ENCODE peak calls at places on chromosomes 4 and X, in ten cellular contexts. K, N, F, V, Q, A, H, Z, M and Y are unnamed samples. For H3K9me3 and H3K4me1, the result is how much of the 10 kb centered on the place peaks cover.

GRCh38 chr4:123990310-123990709 is 593.7 kb downstream of the SPRY1 start:
- DNase-seq in H (no peak), A (no peak), M (no peak), Q (no peak), V (no peak), N (no peak), F (no peak), Z (no peak), K (no peak), Y (no peak)

GRCh38 chr4:154491731-154492249 is at the start of gene DCHS2:
- DNase-seq in H (no peak), F (peak), M (no peak), K (no peak), N (peak), V (no peak), Z (no peak), A (no peak), Q (peak), Y (peak)

GRCh38 chrX:155864655-155865054 is 16.5 kb upstream of the VAMP7 start:
- DNase-seq in Q (no peak), Z (no peak), K (no peak), A (no peak), N (no peak), F (no peak), H (no peak), M (no peak), V (no peak), Y (no peak)

GRCh38 chr4:39320381-39321115 is 45.6 kb downstream of the RFC1 start:
- DNase-seq in Z (no peak), F (no peak), H (no peak), K (no peak), Q (no peak), M (no peak), A (no peak), N (no peak), V (no peak), Y (no peak)

GRCh38 chrX:13627306-13627705 is 25.6 kb upstream of the TCEANC start:
- DNase-seq in M (no peak), A (no peak), Q (no peak), Z (no peak), F (no peak), V (no peak), K (no peak), N (no peak), H (no peak), Y (no peak)

GRCh38 chrX:110178179-110178865 is 139.6 kb downstream of the AMMECR1 start:
- DNase-seq in K (peak), M (no peak), V (no peak), Z (no peak), A (no peak), H (no peak), N (no peak), Q (peak), F (peak), Y (no peak)

GRCh38 chr4:3686746-3687145 is 79.4 kb upstream of the ADRA2C start:
- DNase-seq in A (no peak), Z (no peak), Q (no peak), N (peak), H (no peak), M (no peak), K (no peak), V (no peak), F (no peak), Y (peak)

GRCh38 chrX:20032201-20032600 is 41.3 kb upstream of the BCLAF3 start:
- DNase-seq in Q (no peak), A (no peak), N (no peak), M (no peak), K (no peak), H (no peak), F (no peak), V (no peak), Z (no peak), Y (no peak)

GRCh38 chr4:71553605-71554004 is 214.8 kb downstream of the SLC4A4 start:
- DNase-seq in M (no peak), A (peak), K (no peak), N (no peak), Z (no peak), V (no peak), H (no peak), F (peak), Q (no peak), Y (no peak)

GRCh38 chr4:139740531-139741041 is 75.0 kb downstream of the MGST2 start:
- DNase-seq in Q (no peak), N (peak), K (peak), Z (no peak), V (peak), H (peak), F (no peak), A (no peak), M (no peak), Y (no peak)

GRCh38 chr4:74366367-74366891 is 1.5 kb downstream of the EREG start:
- DNase-seq in F (no peak), A (no peak), H (no peak), Q (no peak), N (no peak), K (no peak), V (no peak), M (no peak), Z (no peak), Y (no peak)

GRCh38 chrX:78327370-78328048 is at the start of gene CYSLTR1:
- DNase-seq in M (no peak), V (no peak), K (no peak), Z (no peak), Q (no peak), A (no peak), H (no peak), F (no peak), N (no peak), Y (no peak)

GRCh38 chrX:82029571-82030218 is 827.8 kb downstream of the SH3BGRL start:
- DNase-seq in H (no peak), F (no peak), Q (no peak), A (no peak), K (no peak), M (no peak), Z (no peak), V (no peak), N (no peak), Y (no peak)

GRCh38 chrX:1475881-1476280 is 23.2 kb upstream of the ASMTL start:
- DNase-seq in N (no peak), F (no peak), K (no peak), M (no peak), H (no peak), V (peak), A (no peak), Z (no peak), Q (peak), Y (no peak)

GRCh38 chr4:47835489-47835888 is 2.4 kb downstream of the CORIN start:
- DNase-seq in V (no peak), M (no peak), N (no peak), F (no peak), Q (no peak), A (no peak), H (no peak), Z (no peak), K (no peak), Y (no peak)

GRCh38 chr4:48336471-48336870 is 4.9 kb upstream of the SLAIN2 start:
- DNase-seq in A (no peak), N (no peak), M (no peak), Q (no peak), H (no peak), Z (no peak), V (no peak), K (no peak), F (no peak), Y (no peak)

GRCh38 chrX:45479196-45479834 is 278.6 kb upstream of the DIPK2B start:
- DNase-seq in Q (no peak), K (no peak), A (peak), Z (no peak), V (no peak), N (no peak), H (no peak), M (no peak), F (no peak), Y (no peak)

GRCh38 chrX:119218198-119218597 is 17.9 kb upstream of the PGRMC1 start:
- DNase-seq in Z (no peak), F (no peak), A (no peak), Q (no peak), K (no peak), M (no peak), H (no peak), V (no peak), N (no peak), Y (no peak)

GRCh38 chrX:132651411-132652086 is 162.7 kb upstream of the MBNL3 start:
- DNase-seq in H (no peak), F (no peak), K (no peak), Z (no peak), M (no peak), N (no peak), Q (no peak), A (no peak), V (no peak), Y (no peak)

DNA sequence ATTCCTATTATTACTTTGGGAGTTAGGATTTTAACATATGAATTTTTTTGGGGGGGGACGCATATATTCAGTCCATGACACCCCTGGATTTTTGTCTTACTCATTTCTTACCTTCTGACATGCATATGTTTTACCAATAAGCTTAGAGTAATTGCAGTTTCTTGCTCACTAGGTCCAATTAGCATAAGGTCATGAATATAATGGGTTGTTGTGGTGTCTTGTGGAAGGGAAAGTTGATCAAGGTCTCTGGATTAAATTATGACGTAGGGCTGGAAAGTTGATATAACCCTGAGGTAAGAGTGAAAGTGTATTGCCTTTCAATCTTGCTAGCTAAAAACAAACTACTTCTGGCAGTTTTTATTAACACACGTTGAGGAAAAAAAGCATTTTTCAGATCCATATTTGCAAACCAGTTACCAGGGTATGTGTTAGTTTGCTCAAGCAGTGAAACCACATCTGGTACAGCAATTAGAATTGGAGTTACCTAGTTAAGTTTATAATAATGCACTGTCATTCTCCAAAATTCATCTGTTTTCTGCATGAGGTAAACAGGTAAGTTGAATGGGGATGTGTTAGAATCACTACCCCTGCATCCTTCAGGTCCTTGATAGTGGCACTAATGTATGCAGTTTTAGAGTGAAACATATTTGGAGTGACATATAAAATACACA is 32.0 kb downstream of the STIM2 start:
- DNase-seq in V (no peak), K (no peak), F (no peak), Q (no peak), Z (no peak), M (no peak), N (no peak), A (no peak), H (no peak), Y (no peak)
- H3K9me3 ChIP-seq in V (under half), K (under half), F (under half), Q (under half), Z (under half), M (under half), N (under half), A (under half), H (under half), Y (under half)

GRCh38 chr4:75831856-75832405 is 70.3 kb downstream of the PPEF2 start:
- DNase-seq in A (no peak), V (no peak), Q (no peak), Z (no peak), H (peak), F (no peak), N (no peak), K (no peak), M (no peak), Y (no peak)
- TF ChIP-seq POLR2AphosphoS5 in A (no peak), V (no peak), Q (no peak), Z (no peak), H (no peak), F (no peak), N (no peak), K (no peak), M (no peak), Y (no peak)

DNA sequence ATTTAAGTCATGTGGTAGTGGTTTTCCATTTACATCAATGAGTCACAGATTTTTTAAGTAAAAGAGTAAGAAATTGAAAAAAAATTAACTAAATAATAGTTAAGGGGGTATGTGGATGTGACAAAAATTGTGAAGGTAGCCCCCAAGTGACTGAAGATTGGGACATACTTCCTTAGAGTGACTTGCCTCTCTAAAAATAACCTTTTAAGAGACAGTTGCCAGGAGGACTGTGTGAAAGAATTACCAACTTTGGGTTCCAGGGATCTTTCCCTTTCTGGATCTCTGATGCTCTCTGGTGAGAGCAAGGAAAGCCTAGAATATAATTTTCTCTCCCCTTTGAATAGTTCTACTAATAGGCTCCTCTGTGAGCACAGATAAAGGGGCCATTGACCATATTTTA is 42.7 kb downstream of the NHSL2 start:
- DNase-seq in N (no peak), A (no peak), M (no peak), K (no peak), F (no peak), H (no peak), Q (no peak), Z (no peak), V (no peak), Y (no peak)
- H3K4me1 ChIP-seq in N (under half), A (under half), M (under half), K (under half), F (under half), H (under half), Q (under half), Z (under half), V (under half), Y (under half)

GRCh38 chr4:126547352-126547751 is 1085.4 kb upstream of the INTU start:
- DNase-seq in F (no peak), A (no peak), K (no peak), V (no peak), N (no peak), Z (no peak), H (no peak), Q (no peak), M (no peak), Y (no peak)
- H3K9me3 ChIP-seq in F (under half), A (under half), K (under half), V (under half), N (under half), Z (under half), H (under half), Q (under half), M (under half), Y (under half)

GRCh38 chr4:186669735-186670134 is 53.9 kb downstream of the FAT1 start:
- DNase-seq in A (no peak), K (no peak), M (no peak), Z (no peak), H (no peak), N (no peak), Q (no peak), V (no peak), F (no peak), Y (no peak)

GRCh38 chr4:186666750-186667149 is 56.9 kb downstream of the FAT1 start:
- DNase-seq in A (no peak), F (no peak), K (no peak), V (no peak), Z (no peak), N (no peak), M (no peak), Q (no peak), H (no peak), Y (no peak)

GRCh38 chr4:186666252-186666651 is 57.4 kb downstream of the FAT1 start:
- DNase-seq in A (no peak), N (no peak), Z (no peak), F (no peak), M (no peak), K (no peak), H (no peak), V (no peak), Q (no peak), Y (no peak)

GRCh38 chr4:186669159-186669720 is 54.4 kb downstream of the FAT1 start:
- DNase-seq in V (peak), H (no peak), Z (no peak), N (peak), K (no peak), F (no peak), Q (no peak), A (no peak), M (no peak), Y (no peak)
- TF ChIP-seq POLR2AphosphoS5 in V (peak), H (no peak), Z (no peak), N (no peak), K (peak), F (no peak), Q (no peak), A (no peak), M (no peak), Y (no peak)

DNA sequence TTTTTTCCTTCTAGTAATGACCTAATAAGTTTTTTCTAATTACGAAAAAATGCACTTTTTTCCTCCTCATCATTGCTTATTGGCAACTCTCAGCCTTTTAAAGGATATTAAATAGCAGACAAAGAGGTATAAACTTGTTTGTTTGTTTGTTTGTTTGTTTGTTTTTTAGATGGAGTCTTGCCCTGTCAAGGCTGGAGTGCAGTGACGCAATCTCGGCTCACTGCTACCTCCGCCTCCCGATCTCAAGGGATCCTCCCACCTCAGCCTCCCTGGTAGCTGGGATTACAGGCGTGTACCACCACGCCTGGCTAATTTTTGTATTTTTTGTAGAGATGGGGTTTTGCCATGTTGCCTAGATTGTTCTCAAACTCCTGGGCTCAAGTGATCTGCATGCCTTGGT is 6.0 kb downstream of the RBM47 start:
- DNase-seq in N (no peak), K (no peak), A (no peak), Q (no peak), M (no peak), Z (no peak), H (no peak), F (no peak), V (no peak), Y (no peak)
- H3K4me1 ChIP-seq in N (under half), K (under half), A (under half), Q (under half), M (under half), Z (under half), H (under half), F (under half), V (under half), Y (under half)